ENCODE peak calls at places on chromosome 17, in eight cellular contexts. C is right atrium auricular region; M is adipocyte; F is ascending aorta; A is aorta; B is CD8-positive, alpha-beta memory T cell; O is esophagus squamous epithelium; Z is breast epithelium. V is an unnamed sample.

GRCh38 chr17:32701860-32702259 is 175.1 kb downstream of the MYO1D start:
- DNase-seq in C (no peak), M (peak; percentile 3), F (no peak), A (no peak), B (no peak), O (no peak), Z (no peak), V (no peak)

GRCh38 chr17:59373879-59374495 is 42.5 kb downstream of the YPEL2 start:
- DNase-seq in C (no peak), M (peak; percentile 77), F (peak; percentile 79), A (no peak), B (no peak), O (no peak), Z (no peak), V (peak; percentile 51)

GRCh38 chr17:9313346-9313745 is 262.3 kb downstream of the STX8 start:
- DNase-seq in C (no peak), M (no peak), F (no peak), A (no peak), B (no peak), O (no peak), Z (no peak), V (no peak)

GRCh38 chr17:27414271-27414670 is 42.0 kb upstream of the KSR1 start:
- DNase-seq in C (no peak), M (no peak), F (no peak), A (no peak), B (no peak), O (no peak), Z (no peak), V (peak; percentile 10)

GRCh38 chr17:3691539-3692166 is 4.3 kb downstream of the P2RX5 start:
- DNase-seq in C (no peak), M (no peak), F (no peak), A (no peak), B (no peak), O (no peak), Z (no peak), V (no peak)

GRCh38 chr17:67549787-67550186 is 167.9 kb upstream of the NOL11 start:
- DNase-seq in C (no peak), M (no peak), F (no peak), A (no peak), B (no peak), O (no peak), Z (no peak), V (no peak)

GRCh38 chr17:29146369-29146972 is 33.7 kb downstream of the MYO18A start:
- DNase-seq in C (no peak), M (no peak), F (no peak), A (no peak), B (no peak), O (no peak), Z (no peak), V (no peak)

GRCh38 chr17:1179635-1180433 is at the start of gene ABR:
- DNase-seq in C (no peak), M (peak; percentile 84), F (peak; percentile 79), A (peak; percentile 90), B (peak; percentile 60), O (no peak), Z (no peak), V (no peak)

GRCh38 chr17:50363217-50364060 is 9.5 kb downstream of the MRPL27 start:
- DNase-seq in C (no peak), M (no peak), F (no peak), A (peak; percentile 53), B (no peak), O (no peak), Z (no peak), V (peak; percentile 40)

GRCh38 chr17:41967141-41967920 is 736 bp downstream of the CNP start:
- DNase-seq in C (no peak), M (peak; percentile 9), F (no peak), A (no peak), B (no peak), O (no peak), Z (no peak), V (no peak)

GRCh38 chr17:58328195-58329034 is at the start of gene TSPOAP1:
- DNase-seq in C (no peak), M (no peak), F (no peak), A (peak; percentile 79), B (peak; percentile 79), O (no peak), Z (no peak), V (no peak)

GRCh38 chr17:601462-602303 is 113.0 kb downstream of the VPS53 start:
- DNase-seq in C (no peak), M (no peak), F (no peak), A (no peak), B (no peak), O (no peak), Z (no peak), V (peak; percentile 76)

GRCh38 chr17:2087597-2088211 is 32.8 kb downstream of the HIC1 start:
- DNase-seq in C (no peak), M (no peak), F (peak; percentile 81), A (no peak), B (peak; percentile 32), O (no peak), Z (no peak), V (peak; percentile 50)

GRCh38 chr17:57940217-57940616 is 15.0 kb downstream of the CUEDC1 start:
- DNase-seq in C (no peak), M (no peak), F (no peak), A (no peak), B (no peak), O (no peak), Z (no peak), V (no peak)

GRCh38 chr17:10171057-10171456 is 27.3 kb downstream of the GAS7 start:
- DNase-seq in C (no peak), M (no peak), F (no peak), A (peak; percentile 71), B (no peak), O (no peak), Z (no peak), V (no peak)

GRCh38 chr17:64073771-64074703 is 53.6 kb upstream of the ICAM2 start:
- DNase-seq in C (no peak), M (no peak), F (no peak), A (no peak), B (no peak), O (no peak), Z (no peak), V (no peak)

GRCh38 chr17:7041607-7042506 is 2.0 kb downstream of the SLC16A11 start:
- DNase-seq in C (no peak), M (no peak), F (no peak), A (no peak), B (peak; percentile 39), O (no peak), Z (no peak), V (no peak)

GRCh38 chr17:46191332-46192210 is 1.7 kb downstream of the KANSL1 start:
- DNase-seq in C (no peak), M (peak; percentile 88), F (peak; percentile 68), A (no peak), B (no peak), O (no peak), Z (no peak), V (no peak)

GRCh38 chr17:67448449-67448848 is 71.4 kb downstream of the PITPNC1 start:
- DNase-seq in C (no peak), M (no peak), F (no peak), A (no peak), B (no peak), O (no peak), Z (no peak), V (no peak)

GRCh38 chr17:59786536-59787319 is 79.3 kb downstream of the VMP1 start:
- DNase-seq in C (peak; percentile 69), M (peak; percentile 97), F (peak; percentile 88), A (no peak), B (peak; percentile 82), O (peak; percentile 39), Z (no peak), V (peak; percentile 100)

GRCh38 chr17:75481194-75482059 is 25.0 kb downstream of the TMEM94 start:
- DNase-seq in C (no peak), M (no peak), F (no peak), A (no peak), B (no peak), O (no peak), Z (no peak), V (no peak)

GRCh38 chr17:60557805-60558204 is 31.8 kb upstream of the APPBP2 start:
- DNase-seq in C (no peak), M (no peak), F (no peak), A (no peak), B (no peak), O (no peak), Z (no peak), V (no peak)

DNA sequence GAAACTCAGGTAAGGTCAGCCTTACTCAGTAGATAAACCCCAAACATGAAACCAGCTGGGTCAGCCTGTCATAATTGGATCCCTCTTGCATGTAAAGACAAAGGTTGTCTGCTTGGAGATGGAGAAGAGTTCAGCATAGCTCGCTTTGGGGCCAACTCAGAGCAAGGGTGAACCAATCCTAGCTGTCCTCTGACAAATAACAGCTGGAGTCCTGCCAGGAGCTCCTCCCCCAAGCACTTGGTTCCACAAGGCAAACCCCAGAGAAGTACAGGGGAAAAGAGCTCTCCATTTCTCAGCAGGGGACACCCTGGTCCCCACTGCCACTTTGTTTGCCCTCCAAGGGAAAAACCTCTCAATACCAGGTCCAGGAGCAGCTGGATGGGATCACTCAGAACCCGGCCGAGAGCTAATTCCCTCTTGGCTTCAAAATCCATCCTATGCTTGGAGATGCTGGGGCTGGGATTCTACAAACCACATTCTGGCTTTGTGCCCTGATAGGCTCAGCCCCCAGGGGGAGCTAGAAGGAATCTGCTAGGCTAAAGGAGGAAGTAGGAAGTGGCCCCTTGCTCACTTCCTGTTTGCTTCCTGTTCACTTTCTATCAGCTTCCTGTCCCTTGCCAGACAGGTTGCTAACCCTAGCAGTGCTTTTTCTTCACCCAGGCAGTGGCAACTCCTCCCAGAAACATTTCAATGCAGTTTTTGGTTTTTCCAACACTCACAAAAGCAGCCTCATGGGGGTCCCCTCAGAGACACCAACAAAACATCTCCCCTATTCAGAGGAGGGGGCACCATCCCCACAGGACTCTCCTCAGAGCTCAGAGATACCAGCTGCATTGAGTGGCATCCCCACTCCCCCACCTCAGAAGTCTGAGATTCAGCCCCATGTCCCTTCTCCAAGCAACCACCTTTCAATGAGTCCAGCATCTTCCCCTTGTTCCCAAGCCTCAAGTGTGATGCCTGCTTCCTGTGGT is 30.7 kb downstream of the CDRT4 start:
- DNase-seq in C (peak; percentile 90), M (peak; percentile 8), F (no peak), A (no peak), B (peak; percentile 29), O (no peak), Z (no peak), V (no peak)
- H3K4me3 ChIP-seq in C (no peak overlapping the region), M (peak overlapping the region; percentile 4), F (no peak overlapping the region), A (no peak overlapping the region), B (peak overlapping the region; percentile 14), O (no peak overlapping the region), Z (no peak overlapping the region), V (no peak overlapping the region)

GRCh38 chr17:83069931-83070374 is 9.5 kb upstream of the METRNL start:
- DNase-seq in C (no peak), M (no peak), F (no peak), A (no peak), B (no peak), O (no peak), Z (no peak), V (no peak)
- H3K4me1 ChIP-seq in C (no peaks in the 10 kb centered on the region), M (peaks cover 9% of the 10 kb centered on the region), F (no peaks in the 10 kb centered on the region), A (no peaks in the 10 kb centered on the region), B (peaks cover 32% of the 10 kb centered on the region), O (peaks cover 11% of the 10 kb centered on the region), Z (peaks cover 3% of the 10 kb centered on the region), V (no peaks in the 10 kb centered on the region)

GRCh38 chr17:47243737-47244598 is 9.7 kb upstream of the ITGB3 start:
- DNase-seq in C (no peak), M (no peak), F (no peak), A (no peak), B (no peak), O (no peak), Z (no peak), V (no peak)
- H3K4me3 ChIP-seq in C (no peak overlapping the region), M (no peak overlapping the region), F (no peak overlapping the region), A (no peak overlapping the region), B (no peak overlapping the region), O (no peak overlapping the region), Z (no peak overlapping the region), V (no peak overlapping the region)

GRCh38 chr17:17670701-17671319 is 10.4 kb upstream of the RAI1 start:
- DNase-seq in C (no peak), M (no peak), F (no peak), A (no peak), B (no peak), O (no peak), Z (no peak), V (no peak)
- H3K4me1 ChIP-seq in C (no peaks in the 10 kb centered on the region), M (peaks cover 4% of the 10 kb centered on the region), F (no peaks in the 10 kb centered on the region), A (no peaks in the 10 kb centered on the region), B (peaks cover 9% of the 10 kb centered on the region), O (no peaks in the 10 kb centered on the region), Z (no peaks in the 10 kb centered on the region), V (peaks cover 10% of the 10 kb centered on the region)

V was measured in astrocyte.